ENCODE peak calls at places on chromosome 17, in ten cellular contexts. T, O, R, W, S, B, L, P, C and I are unnamed samples.

GRCh38 chr17:74274703-74275340 is 788 bp downstream of the DNAI2 start:
- DNase-seq in T (no peak), O (no peak), R (no peak), W (no peak), S (no peak), B (peak), L (no peak), P (no peak), C (no peak), I (no peak)

GRCh38 chr17:8681175-8681949 is 50.8 kb upstream of the MYH10 start:
- DNase-seq in T (no peak), O (no peak), R (no peak), W (peak), S (no peak), B (no peak), L (no peak), P (no peak), C (no peak), I (peak)

GRCh38 chr17:77800832-77801231 is 157.7 kb upstream of the TNRC6C start:
- DNase-seq in T (no peak), O (no peak), R (no peak), W (no peak), S (no peak), B (no peak), L (no peak), P (no peak), C (no peak), I (no peak)

GRCh38 chr17:82933911-82934310 is 94.1 kb upstream of the ZNF750 start:
- DNase-seq in T (no peak), O (no peak), R (no peak), W (no peak), S (no peak), B (no peak), L (no peak), P (no peak), C (peak), I (no peak)

GRCh38 chr17:27878776-27879562 is 14.2 kb downstream of the LYRM9 start:
- DNase-seq in T (peak), O (no peak), R (peak), W (no peak), S (no peak), B (no peak), L (no peak), P (peak), C (no peak), I (no peak)

GRCh38 chr17:45793999-45794540 is 9.9 kb downstream of the CRHR1 start:
- DNase-seq in T (no peak), O (no peak), R (no peak), W (no peak), S (no peak), B (no peak), L (no peak), P (no peak), C (no peak), I (no peak)

GRCh38 chr17:65627892-65628622 is 66.6 kb upstream of the AXIN2 start:
- DNase-seq in T (no peak), O (no peak), R (no peak), W (no peak), S (peak), B (no peak), L (no peak), P (no peak), C (no peak), I (peak)

GRCh38 chr17:21459536-21459935 is 83.4 kb downstream of the KCNJ12 start:
- DNase-seq in T (no peak), O (no peak), R (no peak), W (no peak), S (no peak), B (no peak), L (no peak), P (no peak), C (no peak), I (no peak)

GRCh38 chr17:49121696-49122292 is 10.8 kb upstream of the B4GALNT2 start:
- DNase-seq in T (no peak), O (no peak), R (no peak), W (no peak), S (no peak), B (no peak), L (no peak), P (no peak), C (no peak), I (no peak)

GRCh38 chr17:76469076-76469990 is 1.9 kb downstream of the AANAT start:
- DNase-seq in T (no peak), O (no peak), R (no peak), W (no peak), S (no peak), B (no peak), L (no peak), P (no peak), C (no peak), I (no peak)

GRCh38 chr17:83085103-83085502 is 5.7 kb downstream of the METRNL start:
- DNase-seq in T (no peak), O (no peak), R (no peak), W (no peak), S (no peak), B (no peak), L (no peak), P (no peak), C (no peak), I (no peak)

GRCh38 chr17:73957564-73957963 is 245.9 kb upstream of the RPL38 start:
- DNase-seq in T (no peak), O (no peak), R (no peak), W (no peak), S (no peak), B (no peak), L (no peak), P (no peak), C (no peak), I (no peak)

GRCh38 chr17:32933881-32934280 is 5.9 kb downstream of the TMEM98 start:
- DNase-seq in T (no peak), O (no peak), R (no peak), W (no peak), S (no peak), B (no peak), L (no peak), P (no peak), C (no peak), I (no peak)

GRCh38 chr17:83193336-83194188 is 114.2 kb downstream of the METRNL start:
- DNase-seq in T (peak), O (no peak), R (peak), W (no peak), S (no peak), B (peak), L (peak), P (no peak), C (peak), I (no peak)

GRCh38 chr17:49216953-49217650 is 6.6 kb downstream of the ABI3 start:
- DNase-seq in T (no peak), O (no peak), R (no peak), W (no peak), S (no peak), B (peak), L (no peak), P (no peak), C (no peak), I (no peak)

GRCh38 chr17:56725144-56725543 is 108.6 kb downstream of the C17orf67 start:
- DNase-seq in T (no peak), O (no peak), R (no peak), W (no peak), S (no peak), B (no peak), L (no peak), P (no peak), C (no peak), I (no peak)